ENCODE peak calls at places on chromosomes 7 and 10, in eight cellular contexts. O is adrenal gland, P is AG04450, H is PC-3, Z is HFFc6, G is Calu3, J is lower lobe of right lung, K is mesothelial cell of epicardium. X is an unnamed sample.

GRCh38 chr10:7561216-7561893 is 105.4 kb downstream of the ITIH5 start:
- DNase-seq in G (no peak), K (no peak), P (no peak), J (peak), Z (no peak), O (peak), H (no peak), X (no peak)

GRCh38 chr10:129767751-129768150 is 196.3 kb downstream of the EBF3 start:
- DNase-seq in O (no peak), K (peak), Z (no peak), P (no peak), G (no peak), J (peak), H (no peak), X (no peak)

GRCh38 chr10:27541728-27542285 is 37.7 kb downstream of the RAB18 start:
- DNase-seq in O (no peak), P (no peak), J (no peak), K (no peak), Z (no peak), G (no peak), H (no peak), X (no peak)

GRCh38 chr10:133143546-133143945 is 16.5 kb upstream of the KNDC1 start:
- DNase-seq in P (no peak), K (no peak), Z (no peak), O (peak), H (no peak), G (no peak), J (peak), X (no peak)

GRCh38 chr10:107277591-107277990 is 113.1 kb upstream of the SORCS1 start:
- DNase-seq in J (no peak), O (no peak), K (no peak), P (no peak), G (no peak), H (no peak), Z (no peak), X (no peak)

GRCh38 chr10:88919041-88919440 is 33.5 kb downstream of the ACTA2 start:
- DNase-seq in J (no peak), G (no peak), K (no peak), H (no peak), P (no peak), O (no peak), Z (no peak), X (no peak)

GRCh38 chr7:28745351-28745750 is 212.8 kb downstream of the TRIL start:
- DNase-seq in H (no peak), Z (no peak), O (no peak), K (no peak), J (no peak), G (no peak), P (no peak), X (no peak)

GRCh38 chr10:122850705-122851640 is 5.3 kb upstream of the CUZD1 start:
- DNase-seq in G (no peak), Z (no peak), J (no peak), K (no peak), O (no peak), P (no peak), H (peak), X (no peak)

GRCh38 chr7:104272767-104273384 is 55.5 kb upstream of the LHFPL3 start:
- DNase-seq in H (peak), Z (peak), K (no peak), O (no peak), P (peak), J (no peak), G (peak), X (peak)

GRCh38 chr7:104271948-104272347 is 56.5 kb upstream of the LHFPL3 start:
- DNase-seq in K (no peak), J (no peak), H (no peak), O (no peak), Z (no peak), G (no peak), P (no peak), X (no peak)

GRCh38 chr7:104264281-104264680 is 56.5 kb upstream of the ORC5 start:
- DNase-seq in O (no peak), Z (no peak), G (peak), K (no peak), P (no peak), H (peak), J (no peak), X (no peak)

GRCh38 chr7:104267701-104268368 is 60.0 kb upstream of the ORC5 start:
- DNase-seq in O (no peak), P (no peak), G (no peak), K (no peak), H (peak), J (no peak), Z (peak), X (no peak)
- TF ChIP-seq CTCF in O (peak), P (peak), G (no peak), K (peak), H (peak), J (peak), Z (peak), X (peak)

GRCh38 chr7:47534322-47535032 is 47.4 kb downstream of the TNS3 start:
- DNase-seq in O (no peak), G (peak), P (no peak), K (no peak), H (peak), J (no peak), Z (no peak), X (no peak)
- TF ChIP-seq CTCF in O (no peak), G (peak), P (peak), K (no peak), H (peak), J (no peak), Z (peak), X (no peak)

DNA sequence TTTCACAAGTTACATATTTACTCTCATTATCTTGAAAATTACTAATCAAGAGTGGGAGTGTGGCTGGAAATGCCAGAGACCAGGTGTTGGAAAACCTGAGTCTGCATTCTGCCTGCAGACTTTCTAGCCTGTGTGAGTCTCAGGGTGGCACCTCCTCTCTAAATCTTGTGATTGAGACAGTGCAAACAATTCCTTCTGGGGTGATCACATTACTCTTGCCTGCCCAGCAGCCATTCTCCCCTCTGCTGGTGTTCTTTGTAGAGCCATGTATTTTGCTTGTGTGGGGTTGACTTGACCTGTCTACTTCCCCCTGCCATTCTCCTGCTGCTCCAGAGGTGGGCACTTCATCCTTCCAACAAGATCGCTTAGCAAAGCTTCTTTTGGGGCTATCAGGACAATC is 101.1 kb downstream of the RAPGEF5 start:
- DNase-seq in H (no peak), J (no peak), O (no peak), G (peak), Z (no peak), K (no peak), P (no peak), X (no peak)
- TF ChIP-seq CTCF in H (no peak), J (no peak), O (no peak), G (no peak), Z (no peak), K (no peak), P (no peak), X (no peak)

GRCh38 chr10:63901228-63901627 is 380.0 kb downstream of the REEP3 start:
- DNase-seq in P (no peak), O (no peak), H (peak), K (no peak), Z (no peak), J (no peak), G (peak), X (no peak)
- TF ChIP-seq CTCF in P (no peak), O (no peak), H (peak), K (peak), Z (peak), J (no peak), G (peak), X (peak)

GRCh38 chr7:142334236-142334635 is 76.4 kb upstream of the PRSS58 start:
- DNase-seq in O (no peak), K (no peak), Z (no peak), J (no peak), H (no peak), G (no peak), P (no peak), X (no peak)

GRCh38 chr7:142337406-142338001 is 79.6 kb upstream of the PRSS58 start:
- DNase-seq in P (no peak), G (no peak), J (no peak), K (no peak), H (no peak), Z (no peak), O (no peak), X (no peak)

GRCh38 chr7:142334806-142335205 is 76.9 kb upstream of the PRSS58 start:
- DNase-seq in G (no peak), H (no peak), K (no peak), P (no peak), Z (no peak), J (no peak), O (no peak), X (no peak)

DNA sequence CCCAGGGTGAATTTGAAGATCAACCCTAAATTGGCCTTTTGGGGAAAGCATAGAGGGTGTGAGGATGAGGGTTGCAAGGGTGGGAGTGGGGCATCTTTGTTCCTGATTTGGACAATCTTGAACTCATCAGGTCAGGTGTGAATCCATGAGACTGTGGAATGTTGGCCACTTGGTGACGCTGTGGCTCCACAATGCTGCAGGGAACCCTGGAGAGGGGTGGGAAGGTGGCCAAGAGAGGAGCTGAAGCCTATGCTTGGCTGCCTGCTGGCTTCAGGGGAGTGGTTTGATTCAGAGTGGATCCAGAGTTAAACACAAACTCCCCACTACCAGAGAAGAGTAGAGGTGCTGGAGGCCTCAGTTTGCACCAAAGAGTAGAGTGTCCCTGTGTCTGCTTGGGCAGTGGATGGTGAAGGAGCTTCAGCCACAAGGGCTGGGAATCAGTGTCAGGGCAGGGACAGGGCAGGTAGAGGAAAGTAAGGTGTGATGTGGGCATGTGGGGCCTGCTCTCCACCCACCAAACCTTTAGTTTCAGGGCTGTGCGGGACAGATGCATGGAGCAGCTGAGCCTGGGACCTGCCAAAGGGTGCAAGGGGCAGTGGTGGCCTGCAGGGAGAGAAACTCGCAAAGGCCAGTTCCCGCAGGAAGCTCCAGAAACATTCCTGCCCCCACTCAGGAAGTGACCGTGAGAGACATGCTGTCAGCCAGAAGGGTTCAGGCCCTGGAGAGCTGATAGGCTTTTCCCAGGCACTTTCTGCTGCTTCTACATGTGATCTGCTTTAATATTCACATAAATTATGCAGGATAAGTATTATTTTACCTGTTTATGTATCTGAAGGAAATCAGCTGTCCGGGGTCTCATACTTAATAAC is 81.0 kb upstream of the PRSS58 start:
- DNase-seq in H (peak), K (no peak), G (no peak), P (no peak), J (no peak), Z (peak), O (no peak), X (no peak)
- TF ChIP-seq CTCF in H (peak), K (no peak), G (no peak), P (peak), J (no peak), Z (peak), O (no peak), X (peak)

GRCh38 chr10:53894145-53894544 is 906.9 kb downstream of the PCDH15 start:
- DNase-seq in K (no peak), H (no peak), O (no peak), G (peak), Z (no peak), J (no peak), P (no peak), X (no peak)
- TF ChIP-seq CTCF in K (no peak), H (no peak), O (no peak), G (no peak), Z (no peak), J (no peak), P (no peak), X (no peak)

DNA sequence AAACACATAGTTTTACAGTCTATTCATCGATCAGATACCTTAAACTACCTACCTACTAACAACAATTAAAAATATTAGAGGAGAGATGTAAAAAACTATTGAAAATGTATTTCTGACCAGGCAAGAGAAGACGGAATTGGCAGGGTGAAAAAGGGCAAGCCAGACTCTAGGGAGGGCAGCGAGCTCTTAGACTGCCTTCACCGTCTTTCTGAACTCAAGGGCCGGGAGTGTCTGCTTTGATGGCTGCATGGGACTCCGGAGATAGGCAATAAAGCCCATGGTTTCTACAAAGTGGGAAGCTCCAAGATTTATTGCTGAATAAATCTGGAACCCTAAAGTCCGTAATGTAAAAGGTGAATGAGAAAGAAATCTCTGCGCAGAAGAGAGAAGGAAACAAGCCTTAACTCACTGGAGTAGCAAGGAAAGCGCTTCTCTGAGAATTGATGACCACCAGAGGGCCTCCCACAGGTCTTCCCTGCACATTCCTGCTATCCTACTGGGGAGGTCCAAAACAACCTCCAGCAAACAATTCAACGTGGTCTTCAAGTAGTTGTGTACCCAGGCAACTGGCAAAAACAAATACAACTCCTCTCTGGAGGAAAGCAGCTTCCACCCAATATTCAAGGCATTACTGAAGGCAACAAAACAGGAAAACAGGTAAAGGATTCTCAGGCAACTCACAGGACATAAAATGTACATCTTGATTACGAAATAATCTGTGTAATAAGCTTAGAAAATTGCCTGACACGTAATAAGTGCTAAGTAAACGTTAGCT is 181.3 kb downstream of the SDK1 start:
- DNase-seq in O (no peak), K (no peak), J (no peak), G (peak), Z (no peak), H (peak), P (peak), X (no peak)
- TF ChIP-seq CTCF in O (peak), K (no peak), J (peak), G (peak), Z (peak), H (peak), P (peak), X (no peak)

DNA sequence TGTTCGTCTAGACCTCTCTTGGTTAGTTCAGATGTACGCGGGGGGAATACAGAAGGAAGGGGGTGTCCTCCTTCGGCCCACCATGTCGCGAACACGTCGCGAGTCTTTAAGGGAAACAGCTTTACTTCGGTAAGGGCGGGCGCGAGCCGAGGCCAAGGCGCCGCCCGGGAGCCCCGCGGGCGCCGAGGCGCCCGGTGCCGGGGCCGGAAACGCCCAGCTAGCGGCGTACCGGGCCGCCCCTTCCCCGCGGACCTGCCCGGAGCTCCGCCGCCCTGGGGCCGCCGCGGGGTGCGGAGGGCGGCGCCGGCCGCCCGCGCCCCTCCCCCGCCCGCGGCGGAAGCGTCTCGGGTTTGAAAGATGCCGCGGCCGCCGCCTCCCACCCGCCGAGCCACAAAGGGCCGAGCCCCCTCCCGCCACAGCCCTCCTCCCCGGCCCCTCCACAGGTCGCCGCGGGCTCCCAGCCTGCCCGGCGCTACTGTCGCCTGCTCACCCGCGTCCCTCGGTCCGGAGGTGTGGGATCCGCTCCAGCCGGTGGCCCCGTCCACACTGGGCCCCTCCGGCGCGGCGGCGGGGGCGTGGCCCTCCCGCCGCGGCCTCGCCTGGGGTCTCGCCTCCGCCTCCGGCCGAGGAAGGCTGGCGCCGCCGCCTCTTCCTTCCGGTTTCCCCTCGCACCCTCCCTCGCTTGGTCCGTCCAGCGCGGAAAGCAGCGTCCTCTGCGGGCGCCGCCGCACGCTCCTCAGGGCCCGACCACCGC is at the start of gene KBTBD2:
- DNase-seq in O (peak), K (peak), H (peak), G (peak), J (peak), P (peak), Z (peak), X (no peak)
- TF ChIP-seq CTCF in O (no peak), K (no peak), H (no peak), G (no peak), J (no peak), P (no peak), Z (no peak), X (no peak)

GRCh38 chr10:10160821-10161312 is 856.8 kb upstream of the CELF2 start:
- DNase-seq in K (no peak), Z (no peak), P (no peak), J (no peak), H (no peak), O (no peak), G (no peak), X (no peak)

GRCh38 chr10:10164845-10165244 is 852.8 kb upstream of the CELF2 start:
- DNase-seq in G (no peak), O (no peak), P (no peak), Z (no peak), K (no peak), J (no peak), H (no peak), X (no peak)

GRCh38 chr10:10165415-10165814 is 852.3 kb upstream of the CELF2 start:
- DNase-seq in O (no peak), Z (no peak), K (no peak), H (no peak), J (no peak), G (no peak), P (no peak), X (no peak)
- TF ChIP-seq CTCF in O (no peak), Z (no peak), K (no peak), H (no peak), J (no peak), G (no peak), P (no peak), X (no peak)